ENCODE peak calls at places on chromosomes 11 and 22, in ten cellular contexts. L, N, C, W, E, B, P, A, S and V are unnamed samples.

GRCh38 chr11:413120-414081 is 1.4 kb downstream of the SIGIRR start:
- DNase-seq in B (peak), A (no peak), C (no peak), S (no peak), N (no peak), L (no peak), P (no peak), E (no peak), W (no peak), V (peak)

GRCh38 chr11:95547974-95548373 is 241.6 kb downstream of the FAM76B start:
- DNase-seq in E (no peak), W (no peak), N (no peak), A (no peak), P (no peak), B (no peak), S (no peak), C (no peak), L (no peak), V (no peak)

GRCh38 chr11:69958308-69958707 is 119.8 kb upstream of the ANO1 start:
- DNase-seq in L (peak), E (no peak), C (no peak), P (no peak), B (no peak), S (no peak), N (no peak), A (no peak), W (no peak), V (no peak)

GRCh38 chr22:17808688-17809403 is 34.6 kb upstream of the BID start:
- DNase-seq in N (no peak), A (no peak), E (no peak), W (no peak), S (no peak), L (no peak), B (no peak), P (no peak), C (no peak), V (no peak)

GRCh38 chr11:122748968-122749687 is 89.2 kb upstream of the CRTAM start:
- DNase-seq in A (no peak), C (peak), W (no peak), B (no peak), L (peak), E (peak), P (no peak), S (peak), N (no peak), V (peak)

GRCh38 chr11:77761481-77761880 is 59.0 kb downstream of the RSF1 start:
- DNase-seq in P (no peak), N (no peak), C (no peak), A (no peak), W (no peak), E (no peak), B (no peak), S (no peak), L (no peak), V (no peak)

GRCh38 chr11:111329306-111330204 is 31.2 kb downstream of the POU2AF3 start:
- DNase-seq in W (no peak), E (no peak), C (no peak), L (no peak), A (no peak), B (no peak), N (no peak), S (no peak), P (no peak), V (no peak)

GRCh38 chr22:44930016-44930710 is 79.6 kb downstream of the PHF21B start:
- DNase-seq in E (peak), B (no peak), N (no peak), S (no peak), W (no peak), P (no peak), L (no peak), C (no peak), A (no peak), V (no peak)

GRCh38 chr11:72475359-72475758 is 41.0 kb upstream of the CLPB start:
- DNase-seq in P (no peak), L (no peak), W (no peak), N (no peak), B (no peak), C (no peak), A (no peak), E (no peak), S (no peak), V (no peak)

GRCh38 chr22:27418261-27418660 is 383.3 kb downstream of the MN1 start:
- DNase-seq in S (no peak), A (no peak), C (no peak), W (no peak), B (no peak), N (no peak), P (no peak), L (no peak), E (no peak), V (no peak)

GRCh38 chr11:79174045-79175008 is 266.5 kb downstream of the TENM4 start:
- DNase-seq in L (peak), N (no peak), E (no peak), C (peak), B (no peak), W (no peak), A (no peak), S (no peak), P (no peak), V (no peak)

GRCh38 chr11:134033696-134034491 is 35.0 kb upstream of the JAM3 start:
- DNase-seq in B (peak), E (no peak), A (peak), W (no peak), L (peak), N (peak), S (peak), C (peak), P (no peak), V (peak)

GRCh38 chr11:132346558-132347148 is 976.2 kb downstream of the NTM start:
- DNase-seq in A (no peak), W (no peak), P (no peak), S (no peak), E (no peak), N (no peak), C (no peak), L (no peak), B (no peak), V (no peak)

GRCh38 chr11:131928992-131929391 is 558.6 kb downstream of the NTM start:
- DNase-seq in B (peak), L (no peak), A (no peak), N (no peak), P (peak), E (no peak), C (no peak), W (no peak), S (no peak), V (no peak)

GRCh38 chr11:77473001-77473800 is 693 bp downstream of the PAK1 start:
- DNase-seq in P (peak), E (peak), S (no peak), L (no peak), C (peak), B (peak), A (peak), N (peak), W (peak), V (peak)

GRCh38 chr22:36162127-36163034 is 1.8 kb upstream of the APOL3 start:
- DNase-seq in E (no peak), C (no peak), S (no peak), W (no peak), L (no peak), N (no peak), B (no peak), A (no peak), P (no peak), V (peak)

GRCh38 chr22:36562261-36562835 is 33.4 kb upstream of the EIF3D start:
- DNase-seq in P (no peak), B (no peak), C (peak), L (peak), S (no peak), E (no peak), N (no peak), A (no peak), W (no peak), V (no peak)

GRCh38 chr22:30826670-30827355 is 132.1 kb downstream of the OSBP2 start:
- DNase-seq in L (no peak), P (no peak), E (no peak), S (no peak), N (no peak), B (no peak), A (no peak), W (no peak), C (no peak), V (no peak)

GRCh38 chr11:76885390-76886097 is 24.8 kb downstream of the ACER3 start:
- DNase-seq in N (no peak), A (no peak), S (peak), C (peak), W (no peak), L (peak), P (no peak), E (no peak), B (no peak), V (no peak)

GRCh38 chr22:27094633-27095308 is 437.4 kb downstream of the MIAT start:
- DNase-seq in S (no peak), E (no peak), C (no peak), N (no peak), P (peak), B (no peak), L (peak), A (no peak), W (no peak), V (no peak)

GRCh38 chr11:63595296-63595695 is 18.9 kb downstream of the PLAAT3 start:
- DNase-seq in L (no peak), S (no peak), B (no peak), P (no peak), A (no peak), N (no peak), C (no peak), W (no peak), E (no peak), V (no peak)

GRCh38 chr11:29629281-29629680 is 387.5 kb downstream of the KCNA4 start:
- DNase-seq in A (no peak), P (no peak), S (peak), L (peak), E (no peak), B (no peak), W (no peak), N (no peak), C (no peak), V (no peak)

GRCh38 chr11:8262552-8263108 is 1.0 kb downstream of the LMO1 start:
- DNase-seq in P (peak), L (peak), W (no peak), A (peak), S (no peak), E (peak), B (peak), N (peak), C (peak), V (no peak)

GRCh38 chr11:122131126-122131525 is 15.1 kb upstream of the BLID start:
- DNase-seq in W (no peak), A (no peak), B (no peak), E (no peak), N (no peak), L (peak), C (no peak), S (no peak), P (no peak), V (no peak)

GRCh38 chr11:33691051-33691864 is 9.4 kb downstream of the C11orf91 start:
- DNase-seq in S (no peak), W (no peak), B (no peak), L (no peak), E (no peak), C (no peak), P (no peak), A (no peak), N (no peak), V (no peak)

GRCh38 chr11:48154162-48154561 is 62.4 kb upstream of the OR4B1 start:
- DNase-seq in C (no peak), L (peak), A (no peak), E (no peak), S (no peak), W (no peak), B (no peak), N (no peak), P (no peak), V (no peak)

GRCh38 chr22:44181033-44181911 is 547 bp downstream of the PARVG start:
- DNase-seq in W (peak), S (no peak), N (peak), P (peak), A (peak), B (peak), C (no peak), L (no peak), E (peak), V (peak)

GRCh38 chr11:114075891-114076441 is 16.5 kb downstream of the ZBTB16 start:
- DNase-seq in C (peak), N (peak), W (no peak), S (no peak), P (no peak), L (peak), E (no peak), A (no peak), B (no peak), V (no peak)

GRCh38 chr11:95230054-95231034 is 658 bp downstream of the SESN3 start:
- DNase-seq in P (no peak), L (no peak), N (no peak), C (no peak), W (no peak), A (no peak), E (peak), S (no peak), B (no peak), V (peak)

GRCh38 chr22:18145676-18146388 is 4.1 kb upstream of the USP18 start:
- DNase-seq in W (no peak), S (no peak), A (no peak), C (no peak), L (no peak), B (no peak), N (no peak), P (no peak), E (no peak), V (no peak)

GRCh38 chr11:124623861-124624525 is 1.3 kb downstream of the TBRG1 start:
- DNase-seq in A (no peak), W (no peak), E (no peak), P (no peak), B (no peak), C (no peak), N (no peak), S (no peak), L (peak), V (no peak)

GRCh38 chr11:12845739-12846358 is 163.3 kb upstream of the RASSF10 start:
- DNase-seq in S (no peak), A (peak), C (no peak), W (no peak), L (peak), N (no peak), E (no peak), B (no peak), P (peak), V (no peak)

GRCh38 chr11:680970-681369 is 14.1 kb downstream of the DEAF1 start:
- DNase-seq in W (no peak), N (no peak), A (no peak), S (no peak), C (no peak), B (no peak), L (no peak), P (no peak), E (no peak), V (no peak)

GRCh38 chr22:19995611-19996339 is 20.8 kb downstream of the ARVCF start:
- DNase-seq in W (no peak), B (no peak), A (no peak), P (peak), S (no peak), C (no peak), N (no peak), E (no peak), L (peak), V (no peak)

GRCh38 chr11:69949327-69949726 is 128.8 kb upstream of the ANO1 start:
- DNase-seq in W (no peak), B (no peak), P (no peak), L (peak), E (no peak), C (peak), N (no peak), A (peak), S (peak), V (no peak)

GRCh38 chr11:33471541-33471940 is 214.4 kb downstream of the HIPK3 start:
- DNase-seq in N (no peak), W (no peak), E (no peak), A (no peak), C (no peak), B (no peak), S (no peak), L (no peak), P (no peak), V (no peak)